ENCODE peak calls at places on chromosomes 6 and 20, in five cellular contexts. P is CD4-positive, alpha-beta T cell; N is lower leg skin; D is psoas muscle; A is foreskin keratinocyte. V is an unnamed sample.

GRCh38 chr6:124535746-124536145 is 426.5 kb upstream of the RNF217 start:
- DNase-seq in N (no peak), D (no peak), A (peak; percentile 51), P (no peak), V (no peak)

GRCh38 chr6:151911401-151911800 is 103.9 kb downstream of the ESR1 start:
- DNase-seq in A (peak; percentile 59), P (no peak), D (no peak), N (no peak), V (no peak)

GRCh38 chr6:170423814-170424633 is 117.5 kb downstream of the FAM120B start:
- DNase-seq in D (no peak), A (no peak), N (no peak), P (no peak), V (no peak)

GRCh38 chr6:112636650-112637260 is 289.6 kb downstream of the RFPL4B start:
- DNase-seq in D (no peak), P (no peak), A (peak; percentile 48), N (no peak), V (no peak)

GRCh38 chr20:8032499-8032898 is 12.9 kb upstream of the TMX4 start:
- DNase-seq in A (no peak), P (no peak), D (no peak), N (no peak), V (no peak)

GRCh38 chr6:135144678-135145508 is 36.2 kb upstream of the MYB start:
- DNase-seq in D (no peak), N (no peak), A (peak; percentile 23), P (no peak), V (no peak)

GRCh38 chr6:161748535-161749386 is 474.9 kb upstream of the AGPAT4 start:
- DNase-seq in D (no peak), N (no peak), P (no peak), A (no peak), V (no peak)

GRCh38 chr6:131995924-131996323 is 44.8 kb upstream of the CCN2 start:
- DNase-seq in D (no peak), P (no peak), A (peak; percentile 88), N (no peak), V (no peak)

GRCh38 chr20:31985152-31985551 is 17.2 kb downstream of the XKR7 start:
- DNase-seq in A (no peak), D (no peak), N (no peak), P (no peak), V (no peak)

GRCh38 chr6:134564705-134565104 is 246.8 kb upstream of the SGK1 start:
- DNase-seq in D (no peak), P (no peak), N (no peak), A (no peak), V (no peak)

GRCh38 chr20:10505320-10506226 is 70.5 kb downstream of the SLX4IP start:
- DNase-seq in P (no peak), A (peak; percentile 32), D (peak; percentile 35), N (no peak), V (no peak)

DNA sequence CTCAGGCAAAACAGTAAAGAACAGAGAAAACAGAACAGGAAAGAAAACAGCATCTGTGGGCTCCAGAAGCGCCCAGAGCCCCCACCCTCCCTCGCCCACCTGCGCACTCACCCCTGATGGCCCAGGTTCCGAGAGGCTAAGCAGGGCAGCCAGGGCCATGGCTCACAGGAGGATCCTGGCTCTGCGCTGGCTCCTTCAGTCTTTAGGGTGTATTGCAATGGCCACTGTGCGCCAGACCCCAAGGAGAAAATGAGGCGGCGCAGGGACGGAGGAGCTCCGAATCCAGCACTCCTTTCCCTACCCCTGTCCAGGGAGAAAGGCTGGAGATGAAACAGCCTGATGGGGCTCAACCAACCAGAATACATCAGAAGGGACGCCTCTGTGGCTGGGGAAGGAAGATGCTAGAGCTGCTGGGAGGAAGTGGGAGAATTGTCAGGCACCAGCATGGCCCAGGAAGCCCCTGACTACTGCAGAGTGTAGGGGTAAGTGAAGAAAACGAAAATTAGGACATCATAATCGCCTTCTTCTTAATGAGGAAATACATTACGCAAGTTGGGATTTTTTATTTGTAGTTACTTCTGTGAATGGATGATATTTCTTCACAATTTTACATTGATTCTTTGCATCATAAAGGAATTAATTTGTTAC is 49.0 kb downstream of the COL11A2 start:
- DNase-seq in N (no peak), A (no peak), P (no peak), D (no peak), V (no peak)
- TF ChIP-seq CTCF in N (no peak), A (peak; percentile 8), P (no peak), D (no peak), V (no peak)

GRCh38 chr20:59498291-59498690 is 106.0 kb upstream of the PHACTR3 start:
- DNase-seq in N (peak; percentile 60), A (no peak), P (no peak), D (no peak), V (no peak)
- TF ChIP-seq CTCF in N (no peak), A (no peak), P (no peak), D (no peak), V (no peak)

GRCh38 chr6:82176616-82177015 is 70.9 kb downstream of the IBTK start:
- DNase-seq in N (no peak), D (no peak), A (no peak), P (no peak), V (no peak)

GRCh38 chr6:82179415-82179814 is 68.1 kb downstream of the IBTK start:
- DNase-seq in A (no peak), P (no peak), D (no peak), N (no peak), V (no peak)

GRCh38 chr6:82178759-82179112 is 68.8 kb downstream of the IBTK start:
- DNase-seq in P (no peak), N (no peak), A (no peak), D (no peak), V (no peak)

GRCh38 chr6:82182756-82183155 is 64.8 kb downstream of the IBTK start:
- DNase-seq in P (no peak), A (peak; percentile 33), D (no peak), N (no peak), V (no peak)

GRCh38 chr6:82178084-82178758 is 69.3 kb downstream of the IBTK start:
- DNase-seq in P (no peak), N (no peak), D (no peak), A (peak; percentile 7), V (no peak)
- TF ChIP-seq CTCF in P (no peak), N (no peak), D (peak; percentile 40), A (peak; percentile 76), V (peak; percentile 55)

GRCh38 chr20:46021361-46022359 is 7.4 kb upstream of the SLC12A5 start:
- DNase-seq in D (no peak), A (no peak), N (no peak), P (peak; percentile 48), V (peak; percentile 68)
- TF ChIP-seq CTCF in D (no peak), A (no peak), N (no peak), P (no peak), V (no peak)

DNA sequence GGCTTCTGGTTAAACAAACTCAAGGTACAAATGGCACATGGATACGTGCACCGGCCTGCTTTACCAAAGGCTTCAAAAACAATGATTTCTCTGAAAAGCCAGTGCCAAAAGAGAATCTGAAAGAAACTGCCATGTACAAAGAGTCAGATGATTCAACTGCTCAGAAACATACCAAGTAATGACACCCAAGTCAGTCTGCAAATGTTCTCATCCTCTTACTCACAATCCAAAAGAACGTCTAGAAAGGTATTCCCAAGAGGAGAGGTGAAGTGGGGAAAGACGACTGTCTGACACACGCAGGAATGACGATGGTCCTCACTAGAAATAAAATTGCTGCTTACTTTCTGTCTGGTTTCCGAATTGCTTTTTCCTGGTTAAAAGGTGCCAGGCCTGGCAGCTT is 52.9 kb downstream of the NFATC2 start:
- DNase-seq in N (no peak), P (no peak), A (peak; percentile 16), D (no peak), V (no peak)
- TF ChIP-seq CTCF in N (no peak), P (no peak), A (no peak), D (no peak), V (no peak)

GRCh38 chr6:28393912-28394662 is 5.5 kb downstream of the ZSCAN12 start:
- DNase-seq in P (no peak), A (no peak), D (no peak), N (no peak), V (no peak)
- TF ChIP-seq CTCF in P (peak; percentile 21), A (peak; percentile 50), D (no peak), N (no peak), V (peak; percentile 18)

GRCh38 chr20:38645980-38646858 is 44.6 kb downstream of the ARHGAP40 start:
- DNase-seq in D (peak; percentile 69), A (peak; percentile 20), N (peak; percentile 94), P (peak; percentile 95), V (peak; percentile 96)

GRCh38 chr20:38651154-38651553 is 49.5 kb downstream of the ARHGAP40 start:
- DNase-seq in N (no peak), A (no peak), P (no peak), D (no peak), V (no peak)

GRCh38 chr20:38650010-38650409 is 48.4 kb downstream of the ARHGAP40 start:
- DNase-seq in N (no peak), P (no peak), A (no peak), D (no peak), V (no peak)

GRCh38 chr20:38651562-38651961 is 50.0 kb downstream of the ARHGAP40 start:
- DNase-seq in P (no peak), A (no peak), D (no peak), N (no peak), V (no peak)

DNA sequence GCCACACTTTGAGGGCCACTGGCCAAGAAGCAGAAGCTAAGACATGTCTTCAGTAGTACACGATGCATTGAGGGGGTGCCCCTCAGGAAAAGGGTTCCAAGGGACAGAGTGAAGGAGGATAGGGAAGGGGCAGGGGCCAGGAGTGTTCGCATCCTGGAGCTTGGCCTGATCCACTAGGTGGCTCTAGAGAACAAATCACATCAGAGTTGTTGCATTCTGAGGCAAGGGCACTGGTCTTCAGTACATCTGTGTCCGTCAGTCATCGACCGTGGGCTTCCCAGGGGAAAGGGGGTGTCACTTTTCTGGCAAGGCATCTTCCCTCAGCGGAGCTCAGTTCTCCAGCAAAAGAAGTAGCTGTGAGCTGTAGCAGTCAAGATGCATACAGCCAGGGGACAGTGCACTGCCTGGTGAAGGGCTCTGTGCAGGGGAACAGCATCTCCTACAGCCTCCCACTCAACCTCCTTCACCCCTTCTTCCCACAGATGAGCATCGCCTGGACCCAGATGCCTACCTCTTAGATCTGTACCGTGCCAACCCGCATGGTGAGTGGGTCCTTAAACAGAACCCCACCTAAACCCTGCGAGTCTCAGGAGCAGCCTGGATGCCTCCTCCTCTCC is 47.8 kb downstream of the ARHGAP40 start:
- DNase-seq in P (no peak), A (no peak), D (no peak), N (no peak), V (no peak)
- TF ChIP-seq CTCF in P (no peak), A (peak; percentile 64), D (peak; percentile 4), N (no peak), V (peak; percentile 44)

V was measured in D721Med.